ENCODE peak calls at places on chromosomes 2 and 18, in five cellular contexts. Z is MM.1S, J is GM12864, P is neural progenitor cell, I is HepG2. B is an unnamed sample.

GRCh38 chr18:70288851-70289328 is at the start of gene SOCS6:
- DNase-seq in Z (peak; percentile 72), J (peak; percentile 19), P (peak; percentile 88), I (no peak), B (peak; percentile 91)

GRCh38 chr18:59200787-59201186 is 19.2 kb upstream of the GRP start:
- DNase-seq in Z (no peak), J (no peak), P (no peak), I (no peak), B (no peak)

GRCh38 chr2:41610501-41611242 is 437.1 kb upstream of the PKDCC start:
- DNase-seq in Z (peak; percentile 9), J (no peak), P (no peak), I (no peak), B (no peak)

GRCh38 chr2:50014168-50014567 is 859.9 kb upstream of the FSHR start:
- DNase-seq in Z (no peak), J (no peak), P (no peak), I (no peak), B (no peak)

GRCh38 chr2:138094031-138094430 is 129.8 kb downstream of the HNMT start:
- DNase-seq in Z (no peak), J (no peak), P (peak; percentile 34), I (no peak), B (no peak)

GRCh38 chr2:230347659-230348305 is 20.8 kb downstream of the SP140L start:
- DNase-seq in Z (peak; percentile 77), J (peak; percentile 24), P (no peak), I (no peak), B (peak; percentile 47)

GRCh38 chr2:240595381-240596079 is 9.0 kb downstream of the CAPN10 start:
- DNase-seq in Z (no peak), J (no peak), P (peak; percentile 61), I (peak; percentile 64), B (peak; percentile 68)

GRCh38 chr2:230865766-230866703 is 1.3 kb downstream of the ITM2C start:
- DNase-seq in Z (peak; percentile 73), J (no peak), P (peak; percentile 64), I (no peak), B (peak; percentile 41)

GRCh38 chr2:68365087-68365486 is at the start of gene PLEK:
- DNase-seq in Z (peak; percentile 37), J (no peak), P (no peak), I (no peak), B (peak; percentile 49)

GRCh38 chr2:237181844-237182243 is 96.2 kb downstream of the COPS8 start:
- DNase-seq in Z (no peak), J (no peak), P (no peak), I (no peak), B (no peak)

GRCh38 chr2:38215993-38216392 is 140.0 kb upstream of the CYP1B1 start:
- DNase-seq in Z (no peak), J (no peak), P (no peak), I (no peak), B (no peak)

GRCh38 chr2:3598197-3598910 is 3.4 kb downstream of the COLEC11 start:
- DNase-seq in Z (no peak), J (no peak), P (no peak), I (no peak), B (no peak)

GRCh38 chr2:120320318-120320851 is 25.6 kb upstream of the INHBB start:
- DNase-seq in Z (no peak), J (no peak), P (no peak), I (no peak), B (no peak)

GRCh38 chr2:100018794-100019193 is 123.6 kb downstream of the AFF3 start:
- DNase-seq in Z (no peak), J (no peak), P (no peak), I (no peak), B (no peak)

GRCh38 chr2:209556354-209556961 is 132.6 kb downstream of the MAP2 start:
- DNase-seq in Z (peak; percentile 44), J (peak; percentile 2), P (peak; percentile 23), I (peak; percentile 32), B (peak; percentile 16)

GRCh38 chr2:163779970-163780597 is 44.3 kb upstream of the FIGN start:
- DNase-seq in Z (no peak), J (no peak), P (no peak), I (peak; percentile 9), B (no peak)

GRCh38 chr18:28075501-28075900 is 101.4 kb downstream of the CDH2 start:
- DNase-seq in Z (no peak), J (no peak), P (no peak), I (peak; percentile 31), B (no peak)

GRCh38 chr18:23270999-23271680 is 135.9 kb downstream of the CABLES1 start:
- DNase-seq in Z (no peak), J (no peak), P (no peak), I (no peak), B (no peak)

GRCh38 chr18:21997207-21998143 is 171.9 kb upstream of the GATA6 start:
- DNase-seq in Z (peak; percentile 51), J (peak; percentile 16), P (peak; percentile 70), I (peak; percentile 48), B (peak; percentile 68)

GRCh38 chr2:111071480-111072143 is 49.1 kb upstream of the BCL2L11 start:
- DNase-seq in Z (no peak), J (no peak), P (no peak), I (no peak), B (no peak)

GRCh38 chr18:36786686-36787085 is 42.1 kb downstream of the TPGS2 start:
- DNase-seq in Z (no peak), J (no peak), P (no peak), I (peak; percentile 42), B (no peak)

GRCh38 chr2:57759131-57759530 is 287.5 kb upstream of the VRK2 start:
- DNase-seq in Z (no peak), J (no peak), P (no peak), I (no peak), B (no peak)

GRCh38 chr2:177281400-177282021 is 17.0 kb upstream of the NFE2L2 start:
- DNase-seq in Z (no peak), J (no peak), P (no peak), I (no peak), B (peak; percentile 15)

GRCh38 chr2:203993560-203993959 is 57.0 kb downstream of the ICOS start:
- DNase-seq in Z (no peak), J (no peak), P (no peak), I (no peak), B (no peak)

GRCh38 chr2:86787701-86788100 is 3.0 kb downstream of the CD8A start:
- DNase-seq in Z (no peak), J (no peak), P (peak; percentile 8), I (no peak), B (no peak)

GRCh38 chr2:173075056-173075780 is 428 bp upstream of the MAP3K20 start:
- DNase-seq in Z (no peak), J (no peak), P (peak; percentile 29), I (no peak), B (no peak)

GRCh38 chr18:10169064-10169562 is 255.3 kb downstream of the VAPA start:
- DNase-seq in Z (no peak), J (no peak), P (no peak), I (no peak), B (no peak)

DNA sequence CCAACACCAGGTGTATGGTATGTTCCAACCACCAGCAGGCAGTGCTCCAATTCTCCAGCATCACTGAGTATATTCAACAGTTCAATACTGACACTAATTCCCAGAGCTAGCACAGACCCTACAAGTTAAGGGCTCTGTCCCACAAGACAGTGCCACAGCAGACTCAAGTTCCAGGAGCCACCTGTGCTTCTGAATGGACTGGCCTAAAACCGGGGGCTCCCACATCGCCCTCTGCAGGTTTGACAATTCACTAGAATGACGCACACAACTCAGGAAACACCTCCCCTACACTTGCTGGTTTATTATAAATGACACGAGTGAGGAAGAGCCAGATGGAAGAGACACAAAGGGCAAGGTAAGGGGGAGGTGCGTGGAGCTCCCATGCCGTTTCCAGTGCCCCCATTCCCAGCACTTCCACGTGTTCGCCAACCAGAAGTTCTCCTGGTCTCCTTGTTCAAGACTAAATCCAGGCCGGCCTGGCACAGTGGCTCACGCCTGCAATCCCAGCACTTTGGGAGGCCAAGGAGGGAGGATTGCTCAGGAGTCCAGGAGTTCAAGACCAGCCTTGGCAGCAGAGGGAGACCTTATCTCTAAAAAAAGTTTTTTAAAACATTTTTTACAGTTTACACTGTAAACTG is 12.2 kb upstream of the ATP6V1B1 start:
- DNase-seq in Z (peak; percentile 23), J (no peak), P (peak; percentile 56), I (no peak), B (no peak)
- TF ChIP-seq CTCF in Z (peak; percentile 17), J (peak; percentile 39), P (peak; percentile 42), I (peak; percentile 43), B (no peak)

GRCh38 chr2:109386004-109386695 is 227.6 kb downstream of the SEPTIN10 start:
- DNase-seq in Z (no peak), J (no peak), P (peak; percentile 72), I (no peak), B (no peak)
- TF ChIP-seq CTCF in Z (no peak), J (no peak), P (no peak), I (no peak), B (no peak)

GRCh38 chr2:188364033-188364432 is 72.4 kb downstream of the GULP1 start:
- DNase-seq in Z (no peak), J (no peak), P (no peak), I (no peak), B (no peak)

GRCh38 chr2:188365058-188365641 is 73.5 kb downstream of the GULP1 start:
- DNase-seq in Z (no peak), J (no peak), P (no peak), I (no peak), B (no peak)

GRCh38 chr2:188367164-188367563 is 75.5 kb downstream of the GULP1 start:
- DNase-seq in Z (no peak), J (no peak), P (no peak), I (no peak), B (no peak)

DNA sequence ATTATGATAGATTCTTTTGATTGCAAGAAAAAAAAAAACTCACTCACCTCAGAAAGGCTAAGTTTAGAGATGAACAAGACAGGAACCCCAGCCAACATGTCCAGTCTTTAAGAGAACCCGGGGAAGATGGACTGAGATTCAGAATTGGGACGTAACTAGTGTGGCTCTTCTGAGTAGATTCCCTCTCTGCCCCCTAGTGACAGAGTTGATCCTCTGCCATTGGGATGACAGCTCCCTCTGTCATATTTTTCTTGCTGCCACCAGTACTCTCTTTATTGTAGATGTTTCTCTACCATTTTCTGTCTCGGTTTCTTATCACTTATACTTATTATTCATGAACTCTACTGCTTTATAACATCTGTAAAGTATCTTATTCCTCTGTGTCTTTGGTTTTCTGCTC is 77.7 kb downstream of the GULP1 start:
- DNase-seq in Z (peak; percentile 58), J (peak; percentile 3), P (peak; percentile 66), I (peak; percentile 57), B (peak; percentile 36)
- TF ChIP-seq CTCF in Z (peak; percentile 72), J (peak; percentile 79), P (peak; percentile 70), I (peak; percentile 74), B (peak; percentile 10)

DNA sequence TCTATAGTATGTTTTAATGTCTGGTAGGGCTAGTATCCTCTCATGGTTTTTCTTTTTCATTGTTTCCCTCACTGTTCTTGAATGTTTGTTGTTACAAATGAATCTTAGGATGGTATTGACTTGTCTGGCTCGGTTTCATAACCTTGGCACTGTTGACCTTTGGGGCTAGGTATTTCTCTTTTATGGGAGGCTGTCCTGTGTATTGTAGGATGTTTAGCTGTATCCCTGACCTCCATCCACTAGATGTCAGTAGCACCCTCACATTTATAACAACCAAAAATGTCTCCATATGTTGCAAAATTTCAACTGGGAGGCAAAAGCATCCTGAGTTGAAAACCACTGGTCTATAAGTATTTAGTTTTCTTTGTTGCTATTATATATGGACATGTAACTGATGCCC is 7.0 kb upstream of the AOX1 start:
- DNase-seq in Z (peak; percentile 27), J (no peak), P (no peak), I (peak; percentile 83), B (no peak)
- TF ChIP-seq CTCF in Z (peak; percentile 64), J (peak; percentile 46), P (peak; percentile 43), I (peak; percentile 88), B (no peak)

GRCh38 chr2:10142640-10142965 is 20.1 kb downstream of the RRM2 start:
- DNase-seq in Z (no peak), J (no peak), P (no peak), I (no peak), B (no peak)
- TF ChIP-seq CTCF in Z (no peak), J (no peak), P (no peak), I (no peak), B (no peak)